ENCODE peak calls at places on chromosome 15, in ten cellular contexts. J, X, P, B, Z, K, E, V, Q and N are unnamed samples.

GRCh38 chr15:85024509-85025336 is 43.1 kb downstream of the PDE8A start:
- DNase-seq in J (peak; percentile 62), X (no peak), P (no peak), B (no peak), Z (no peak), K (peak; percentile 51), E (no peak), V (no peak), Q (no peak), N (no peak)

GRCh38 chr15:56963719-56964118 is 45.3 kb downstream of the TCF12 start:
- DNase-seq in J (no peak), X (no peak), P (no peak), B (no peak), Z (no peak), K (no peak), E (no peak), V (no peak), Q (no peak), N (no peak)

GRCh38 chr15:72562878-72563277 is 88.7 kb downstream of the ARIH1 start:
- DNase-seq in J (no peak), X (no peak), P (no peak), B (no peak), Z (no peak), K (no peak), E (no peak), V (no peak), Q (no peak), N (no peak)

GRCh38 chr15:90154861-90155626 is 46.1 kb upstream of the SEMA4B start:
- DNase-seq in J (peak; percentile 95), X (no peak), P (no peak), B (peak; percentile 90), Z (no peak), K (peak; percentile 62), E (no peak), V (no peak), Q (no peak), N (no peak)

GRCh38 chr15:20340931-20341661 is 200.5 kb downstream of the GOLGA6L6 start:
- DNase-seq in J (no peak), X (peak; percentile 76), P (no peak), B (peak; percentile 39), Z (peak; percentile 3), K (no peak), E (no peak), V (no peak), Q (peak; percentile 79), N (no peak)

GRCh38 chr15:101325263-101326025 is 30.4 kb upstream of the SNRPA1 start:
- DNase-seq in J (no peak), X (no peak), P (no peak), B (no peak), Z (no peak), K (no peak), E (no peak), V (no peak), Q (peak; percentile 45), N (no peak)

GRCh38 chr15:69232144-69232543 is 66.6 kb upstream of the PAQR5 start:
- DNase-seq in J (peak; percentile 7), X (no peak), P (no peak), B (no peak), Z (no peak), K (no peak), E (no peak), V (no peak), Q (no peak), N (no peak)

GRCh38 chr15:78893538-78893937 is 20.8 kb downstream of the MORF4L1 start:
- DNase-seq in J (no peak), X (no peak), P (no peak), B (no peak), Z (no peak), K (no peak), E (no peak), V (no peak), Q (no peak), N (no peak)

GRCh38 chr15:100468265-100468664 is 60.5 kb downstream of the CERS3 start:
- DNase-seq in J (no peak), X (peak; percentile 22), P (no peak), B (peak; percentile 44), Z (no peak), K (no peak), E (no peak), V (no peak), Q (peak; percentile 52), N (no peak)

GRCh38 chr15:27989428-27989827 is 109.7 kb downstream of the OCA2 start:
- DNase-seq in J (no peak), X (no peak), P (no peak), B (no peak), Z (no peak), K (no peak), E (no peak), V (no peak), Q (no peak), N (no peak)

GRCh38 chr15:59917504-59918157 is 86.5 kb upstream of the FOXB1 start:
- DNase-seq in J (peak; percentile 10), X (peak; percentile 19), P (peak; percentile 14), B (peak; percentile 71), Z (peak; percentile 44), K (peak; percentile 73), E (peak; percentile 28), V (no peak), Q (peak; percentile 76), N (peak; percentile 56)

GRCh38 chr15:31357148-31357547 is 30.5 kb downstream of the KLF13 start:
- DNase-seq in J (no peak), X (no peak), P (no peak), B (no peak), Z (no peak), K (no peak), E (no peak), V (no peak), Q (peak; percentile 77), N (no peak)

DNA sequence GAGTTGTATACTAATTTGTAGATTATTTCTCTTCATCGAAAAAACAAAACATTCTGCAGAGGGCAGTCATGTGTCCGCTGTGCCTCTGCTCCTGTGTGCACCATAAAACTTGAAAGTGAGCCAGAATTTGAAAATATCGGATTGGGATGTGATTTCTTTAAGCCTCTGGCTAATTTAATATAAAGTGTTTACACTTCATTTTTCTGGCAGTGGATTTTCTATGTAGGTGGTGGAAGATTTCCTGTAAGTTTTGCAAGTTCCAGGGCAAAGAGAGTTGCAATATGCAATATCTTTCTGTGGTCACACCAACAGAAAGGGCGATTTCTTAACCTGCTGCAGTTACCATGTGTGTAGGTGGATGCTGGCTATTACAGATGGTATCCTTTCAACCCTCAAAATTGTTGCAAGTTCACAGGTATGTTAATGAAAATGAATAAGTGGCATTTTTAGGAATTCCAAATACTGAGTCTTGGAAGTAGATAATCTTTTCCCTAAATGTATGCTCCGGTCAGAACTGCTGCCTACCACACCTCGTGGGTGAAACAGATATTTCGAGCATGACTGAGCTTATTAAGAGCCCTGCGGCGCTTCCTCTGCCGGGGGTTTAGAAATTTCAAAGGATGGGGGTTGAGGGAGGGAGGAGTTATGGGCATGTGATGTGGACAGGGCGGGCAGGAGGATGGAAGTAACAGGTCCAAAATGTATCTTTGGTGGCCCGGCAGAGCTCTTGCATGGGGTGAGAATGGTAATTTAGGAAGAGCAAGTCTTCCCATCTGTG is 134.0 kb downstream of the PGPEP1L start:
- DNase-seq in J (peak; percentile 83), X (no peak), P (no peak), B (no peak), Z (no peak), K (peak; percentile 97), E (no peak), V (no peak), Q (no peak), N (no peak)
- TF ChIP-seq POLR2A in J (no peak), X (no peak), P (no peak), B (no peak), Z (no peak), K (no peak), E (no peak), V (no peak), Q (no peak), N (no peak)

GRCh38 chr15:88638626-88639372 is at the start of gene ISG20:
- DNase-seq in J (peak; percentile 99), X (peak; percentile 88), P (peak; percentile 94), B (peak; percentile 98), Z (peak; percentile 99), K (peak; percentile 100), E (peak; percentile 99), V (peak; percentile 87), Q (peak; percentile 99), N (peak; percentile 87)
- TF ChIP-seq POLR2A in J (peak; percentile 94), X (no peak), P (peak; percentile 87), B (peak; percentile 88), Z (peak; percentile 75), K (no peak), E (peak; percentile 87), V (peak; percentile 87), Q (peak; percentile 98), N (peak; percentile 28)

GRCh38 chr15:52464478-52464877 is 64.2 kb downstream of the MYO5A start:
- DNase-seq in J (no peak), X (no peak), P (peak; percentile 16), B (no peak), Z (no peak), K (no peak), E (no peak), V (no peak), Q (no peak), N (no peak)

GRCh38 chr15:52466716-52467115 is 62.0 kb downstream of the MYO5A start:
- DNase-seq in J (no peak), X (no peak), P (no peak), B (no peak), Z (no peak), K (no peak), E (no peak), V (no peak), Q (no peak), N (no peak)

GRCh38 chr15:52464040-52464439 is 64.6 kb downstream of the MYO5A start:
- DNase-seq in J (no peak), X (no peak), P (no peak), B (no peak), Z (no peak), K (no peak), E (no peak), V (no peak), Q (no peak), N (no peak)

GRCh38 chr15:52463638-52464037 is 65.0 kb downstream of the MYO5A start:
- DNase-seq in J (peak; percentile 39), X (no peak), P (no peak), B (no peak), Z (peak; percentile 84), K (no peak), E (no peak), V (no peak), Q (no peak), N (no peak)

DNA sequence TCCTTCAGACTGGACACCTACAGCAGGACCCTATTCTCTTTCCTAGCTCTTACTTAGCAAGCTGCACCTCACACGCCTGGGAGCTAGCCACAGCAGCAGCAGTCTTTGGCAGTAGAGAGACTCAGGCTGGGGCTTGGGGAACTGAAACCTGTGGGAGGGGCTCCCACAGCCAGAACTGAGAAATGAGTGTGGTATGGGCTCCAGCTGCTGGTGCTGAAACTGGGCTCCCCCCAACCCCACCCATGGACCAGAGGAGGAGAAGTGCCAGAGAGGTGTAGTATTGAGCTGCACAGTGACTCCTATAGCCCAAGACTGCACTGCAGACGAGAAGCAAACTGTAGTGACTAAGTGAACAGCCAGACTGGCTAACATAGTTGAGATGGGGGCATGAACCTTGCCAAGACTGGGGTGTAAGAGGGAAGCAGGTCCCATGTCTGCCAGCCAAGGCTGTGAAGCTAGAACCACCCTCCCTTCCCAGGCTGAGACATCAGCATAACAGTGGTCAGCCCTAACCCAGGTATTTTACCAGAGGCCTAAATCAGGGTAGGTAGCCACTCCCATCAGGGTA is 62.5 kb downstream of the MYO5A start:
- DNase-seq in J (no peak), X (peak; percentile 38), P (peak; percentile 60), B (peak; percentile 56), Z (no peak), K (no peak), E (no peak), V (no peak), Q (peak; percentile 90), N (no peak)
- TF ChIP-seq POLR2A in J (no peak), X (no peak), P (peak; percentile 74), B (no peak), Z (no peak), K (no peak), E (no peak), V (no peak), Q (no peak), N (no peak)

GRCh38 chr15:40569139-40569953 is at the start of gene RPUSD2:
- DNase-seq in J (peak; percentile 89), X (peak; percentile 94), P (peak; percentile 92), B (peak; percentile 92), Z (peak; percentile 92), K (peak; percentile 87), E (peak; percentile 97), V (peak; percentile 87), Q (peak; percentile 96), N (peak; percentile 97)
- TF ChIP-seq POLR2A in J (peak; percentile 90), X (no peak), P (peak; percentile 86), B (peak; percentile 63), Z (peak; percentile 91), K (peak; percentile 82), E (peak; percentile 93), V (peak; percentile 61), Q (peak; percentile 73), N (peak; percentile 91)